ENCODE peak calls at places on chromosome 17, in seven cellular contexts. One of them, this sample, is unnamed.

GRCh38 chr17:62819511-62820221 is 11.6 kb upstream of the MARCHF10 start:
- DNase-seq in dorsolateral prefrontal cortex: no peak
- DNase-seq in sigmoid colon: peak
- DNase-seq in neural crest cell: peak
- DNase-seq in progenitor cell of endocrine pancreas: peak
- DNase-seq in RWPE1: peak
- DNase-seq in cardiac muscle cell: peak
- DNase-seq in this sample: peak

GRCh38 chr17:18996458-18996857 is 8.1 kb downstream of the FAM83G start:
- DNase-seq in dorsolateral prefrontal cortex: no peak
- DNase-seq in sigmoid colon: no peak
- DNase-seq in neural crest cell: no peak
- DNase-seq in progenitor cell of endocrine pancreas: no peak
- DNase-seq in RWPE1: no peak
- DNase-seq in cardiac muscle cell: no peak
- DNase-seq in this sample: no peak

GRCh38 chr17:44345497-44346026 is 460 bp downstream of the GRN start:
- DNase-seq in dorsolateral prefrontal cortex: peak
- DNase-seq in sigmoid colon: no peak
- DNase-seq in neural crest cell: peak
- DNase-seq in progenitor cell of endocrine pancreas: peak
- DNase-seq in RWPE1: no peak
- DNase-seq in cardiac muscle cell: peak
- DNase-seq in this sample: no peak

GRCh38 chr17:72613411-72614292 is 478.8 kb downstream of the SLC39A11 start:
- DNase-seq in dorsolateral prefrontal cortex: no peak
- DNase-seq in sigmoid colon: no peak
- DNase-seq in neural crest cell: no peak
- DNase-seq in progenitor cell of endocrine pancreas: no peak
- DNase-seq in RWPE1: peak
- DNase-seq in cardiac muscle cell: peak
- DNase-seq in this sample: no peak

GRCh38 chr17:39750131-39751015 is 12.6 kb downstream of the GRB7 start:
- DNase-seq in dorsolateral prefrontal cortex: no peak
- DNase-seq in sigmoid colon: peak
- DNase-seq in neural crest cell: no peak
- DNase-seq in progenitor cell of endocrine pancreas: no peak
- DNase-seq in RWPE1: peak
- DNase-seq in cardiac muscle cell: no peak
- DNase-seq in this sample: no peak

GRCh38 chr17:46917516-46917915 is 5.4 kb upstream of the GOSR2 start:
- DNase-seq in dorsolateral prefrontal cortex: no peak
- DNase-seq in sigmoid colon: no peak
- DNase-seq in neural crest cell: no peak
- DNase-seq in progenitor cell of endocrine pancreas: no peak
- DNase-seq in RWPE1: no peak
- DNase-seq in cardiac muscle cell: no peak
- DNase-seq in this sample: no peak

GRCh38 chr17:77666480-77666879 is 292.0 kb upstream of the TNRC6C start:
- DNase-seq in dorsolateral prefrontal cortex: no peak
- DNase-seq in sigmoid colon: no peak
- DNase-seq in neural crest cell: no peak
- DNase-seq in progenitor cell of endocrine pancreas: no peak
- DNase-seq in RWPE1: no peak
- DNase-seq in cardiac muscle cell: no peak
- DNase-seq in this sample: no peak

GRCh38 chr17:2580156-2580555 is 13.3 kb upstream of the PAFAH1B1 start:
- DNase-seq in dorsolateral prefrontal cortex: no peak
- DNase-seq in sigmoid colon: no peak
- DNase-seq in neural crest cell: no peak
- DNase-seq in progenitor cell of endocrine pancreas: no peak
- DNase-seq in RWPE1: no peak
- DNase-seq in cardiac muscle cell: no peak
- DNase-seq in this sample: no peak

GRCh38 chr17:36869856-36870617 is 67.2 kb upstream of the LHX1 start:
- DNase-seq in dorsolateral prefrontal cortex: no peak
- DNase-seq in sigmoid colon: no peak
- DNase-seq in neural crest cell: no peak
- DNase-seq in progenitor cell of endocrine pancreas: no peak
- DNase-seq in RWPE1: no peak
- DNase-seq in cardiac muscle cell: peak
- DNase-seq in this sample: no peak

GRCh38 chr17:71438631-71439146 is 682.1 kb upstream of the SOX9 start:
- DNase-seq in dorsolateral prefrontal cortex: no peak
- DNase-seq in sigmoid colon: no peak
- DNase-seq in neural crest cell: no peak
- DNase-seq in progenitor cell of endocrine pancreas: no peak
- DNase-seq in RWPE1: peak
- DNase-seq in cardiac muscle cell: peak
- DNase-seq in this sample: peak

GRCh38 chr17:48571024-48571818 is 6.9 kb downstream of the HOXB4 start:
- DNase-seq in dorsolateral prefrontal cortex: no peak
- DNase-seq in sigmoid colon: no peak
- DNase-seq in neural crest cell: no peak
- DNase-seq in progenitor cell of endocrine pancreas: no peak
- DNase-seq in RWPE1: no peak
- DNase-seq in cardiac muscle cell: no peak
- DNase-seq in this sample: no peak

GRCh38 chr17:37131064-37131463 is 182.3 kb downstream of the AATF start:
- DNase-seq in dorsolateral prefrontal cortex: no peak
- DNase-seq in sigmoid colon: no peak
- DNase-seq in neural crest cell: no peak
- DNase-seq in progenitor cell of endocrine pancreas: no peak
- DNase-seq in RWPE1: no peak
- DNase-seq in cardiac muscle cell: peak
- DNase-seq in this sample: no peak

GRCh38 chr17:78252111-78252634 is 20.7 kb downstream of the TMEM235 start:
- DNase-seq in dorsolateral prefrontal cortex: no peak
- DNase-seq in sigmoid colon: peak
- DNase-seq in neural crest cell: no peak
- DNase-seq in progenitor cell of endocrine pancreas: no peak
- DNase-seq in RWPE1: no peak
- DNase-seq in cardiac muscle cell: no peak
- DNase-seq in this sample: no peak

GRCh38 chr17:41064301-41064700 is 1.4 kb downstream of the KRTAP2-4 start:
- DNase-seq in dorsolateral prefrontal cortex: no peak
- DNase-seq in sigmoid colon: no peak
- DNase-seq in neural crest cell: no peak
- DNase-seq in progenitor cell of endocrine pancreas: no peak
- DNase-seq in RWPE1: no peak
- DNase-seq in cardiac muscle cell: no peak
- DNase-seq in this sample: no peak

GRCh38 chr17:9977175-9977574 is 72.1 kb upstream of the RCVRN start:
- DNase-seq in dorsolateral prefrontal cortex: no peak
- DNase-seq in sigmoid colon: no peak
- DNase-seq in neural crest cell: no peak
- DNase-seq in progenitor cell of endocrine pancreas: no peak
- DNase-seq in RWPE1: no peak
- DNase-seq in cardiac muscle cell: peak
- DNase-seq in this sample: no peak

GRCh38 chr17:75471207-75471606 is 14.8 kb downstream of the TMEM94 start:
- DNase-seq in dorsolateral prefrontal cortex: no peak
- DNase-seq in sigmoid colon: no peak
- DNase-seq in neural crest cell: no peak
- DNase-seq in progenitor cell of endocrine pancreas: no peak
- DNase-seq in RWPE1: no peak
- DNase-seq in cardiac muscle cell: no peak
- DNase-seq in this sample: no peak

GRCh38 chr17:19753661-19754463 is 5.8 kb upstream of the ALDH3A1 start:
- DNase-seq in dorsolateral prefrontal cortex: peak
- DNase-seq in sigmoid colon: peak
- DNase-seq in neural crest cell: no peak
- DNase-seq in progenitor cell of endocrine pancreas: no peak
- DNase-seq in RWPE1: peak
- DNase-seq in cardiac muscle cell: no peak
- DNase-seq in this sample: no peak

GRCh38 chr17:76208120-76208519 is 32.2 kb downstream of the RNF157 start:
- DNase-seq in dorsolateral prefrontal cortex: no peak
- DNase-seq in sigmoid colon: no peak
- DNase-seq in neural crest cell: no peak
- DNase-seq in progenitor cell of endocrine pancreas: no peak
- DNase-seq in RWPE1: no peak
- DNase-seq in cardiac muscle cell: no peak
- DNase-seq in this sample: no peak

GRCh38 chr17:13067629-13068303 is 49.9 kb upstream of the ELAC2 start:
- DNase-seq in dorsolateral prefrontal cortex: no peak
- DNase-seq in sigmoid colon: no peak
- DNase-seq in neural crest cell: no peak
- DNase-seq in progenitor cell of endocrine pancreas: no peak
- DNase-seq in RWPE1: no peak
- DNase-seq in cardiac muscle cell: no peak
- DNase-seq in this sample: no peak

GRCh38 chr17:34443832-34444469 is 80.9 kb upstream of the CCL1 start:
- DNase-seq in dorsolateral prefrontal cortex: no peak
- DNase-seq in sigmoid colon: no peak
- DNase-seq in neural crest cell: peak
- DNase-seq in progenitor cell of endocrine pancreas: no peak
- DNase-seq in RWPE1: peak
- DNase-seq in cardiac muscle cell: no peak
- DNase-seq in this sample: no peak

GRCh38 chr17:56096026-56096807 is 57.1 kb upstream of the ANKFN1 start:
- DNase-seq in dorsolateral prefrontal cortex: no peak
- DNase-seq in sigmoid colon: no peak
- DNase-seq in neural crest cell: no peak
- DNase-seq in progenitor cell of endocrine pancreas: no peak
- DNase-seq in RWPE1: no peak
- DNase-seq in cardiac muscle cell: no peak
- DNase-seq in this sample: peak

GRCh38 chr17:10879110-10879509 is 41.2 kb upstream of the PIRT start:
- DNase-seq in dorsolateral prefrontal cortex: peak
- DNase-seq in sigmoid colon: no peak
- DNase-seq in neural crest cell: peak
- DNase-seq in progenitor cell of endocrine pancreas: peak
- DNase-seq in RWPE1: no peak
- DNase-seq in cardiac muscle cell: peak
- DNase-seq in this sample: no peak

GRCh38 chr17:39765766-39766165 is 28.0 kb downstream of the GRB7 start:
- DNase-seq in dorsolateral prefrontal cortex: no peak
- DNase-seq in sigmoid colon: no peak
- DNase-seq in neural crest cell: no peak
- DNase-seq in progenitor cell of endocrine pancreas: no peak
- DNase-seq in RWPE1: no peak
- DNase-seq in cardiac muscle cell: no peak
- DNase-seq in this sample: no peak

GRCh38 chr17:82246040-82246364 is 17.2 kb downstream of the SLC16A3 start:
- DNase-seq in dorsolateral prefrontal cortex: no peak
- DNase-seq in sigmoid colon: peak
- DNase-seq in neural crest cell: no peak
- DNase-seq in progenitor cell of endocrine pancreas: no peak
- DNase-seq in RWPE1: no peak
- DNase-seq in cardiac muscle cell: no peak
- DNase-seq in this sample: no peak
- TF ChIP-seq CTCF in dorsolateral prefrontal cortex: no peak
- TF ChIP-seq CTCF in sigmoid colon: no peak
- TF ChIP-seq CTCF in neural crest cell: no peak
- TF ChIP-seq CTCF in progenitor cell of endocrine pancreas: no peak
- TF ChIP-seq CTCF in RWPE1: no peak
- TF ChIP-seq CTCF in cardiac muscle cell: no peak
- TF ChIP-seq CTCF in this sample: no peak

DNA sequence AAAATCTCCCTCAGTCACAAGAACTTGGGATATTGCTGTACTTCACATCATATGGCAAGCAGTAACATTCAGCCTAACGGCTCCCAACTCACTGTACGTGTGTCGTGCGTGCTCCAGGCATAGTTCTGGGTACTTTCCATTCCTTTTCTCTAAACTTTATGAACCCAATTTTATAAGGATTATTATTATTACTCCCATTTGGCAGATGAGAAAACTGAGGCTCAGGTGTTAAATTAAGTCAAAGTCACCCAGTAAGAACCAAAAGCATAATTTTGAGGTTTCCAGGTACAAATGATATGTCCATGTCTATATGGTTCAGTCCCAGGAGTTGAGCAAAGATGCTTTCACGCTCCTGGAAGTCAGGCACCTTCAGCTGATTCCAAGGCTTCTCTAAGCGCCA is 4.8 kb upstream of the C1QBP start:
- DNase-seq in dorsolateral prefrontal cortex: no peak
- DNase-seq in sigmoid colon: no peak
- DNase-seq in neural crest cell: no peak
- DNase-seq in progenitor cell of endocrine pancreas: no peak
- DNase-seq in RWPE1: no peak
- DNase-seq in cardiac muscle cell: no peak
- DNase-seq in this sample: no peak
- TF ChIP-seq CTCF in dorsolateral prefrontal cortex: no peak
- TF ChIP-seq CTCF in sigmoid colon: no peak
- TF ChIP-seq CTCF in neural crest cell: no peak
- TF ChIP-seq CTCF in progenitor cell of endocrine pancreas: no peak
- TF ChIP-seq CTCF in RWPE1: no peak
- TF ChIP-seq CTCF in cardiac muscle cell: no peak
- TF ChIP-seq CTCF in this sample: no peak

DNA sequence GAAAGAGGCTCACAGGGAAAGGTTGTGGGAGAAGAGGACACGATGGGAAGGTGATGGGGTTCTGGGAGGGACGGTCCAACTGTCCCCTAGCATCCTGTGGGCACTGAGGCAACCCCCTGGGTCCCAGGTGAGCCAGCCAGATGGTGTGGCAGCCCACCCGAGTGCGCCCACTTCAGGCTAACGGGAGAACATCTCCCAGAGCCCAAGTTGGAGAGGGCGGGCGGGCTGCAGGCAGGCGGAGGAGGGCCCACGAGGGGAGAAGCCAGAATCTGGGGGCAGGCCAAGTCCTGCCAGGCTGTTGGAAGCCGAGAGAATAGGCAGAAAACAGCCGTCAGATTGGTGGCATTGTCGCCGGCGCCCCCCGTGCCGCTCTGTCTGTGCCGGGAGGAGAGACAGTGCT is 13.8 kb upstream of the ABCC3 start:
- DNase-seq in dorsolateral prefrontal cortex: no peak
- DNase-seq in sigmoid colon: no peak
- DNase-seq in neural crest cell: no peak
- DNase-seq in progenitor cell of endocrine pancreas: no peak
- DNase-seq in RWPE1: no peak
- DNase-seq in cardiac muscle cell: no peak
- DNase-seq in this sample: no peak
- TF ChIP-seq CTCF in dorsolateral prefrontal cortex: peak
- TF ChIP-seq CTCF in sigmoid colon: no peak
- TF ChIP-seq CTCF in neural crest cell: peak
- TF ChIP-seq CTCF in progenitor cell of endocrine pancreas: peak
- TF ChIP-seq CTCF in RWPE1: no peak
- TF ChIP-seq CTCF in cardiac muscle cell: peak
- TF ChIP-seq CTCF in this sample: no peak

DNA sequence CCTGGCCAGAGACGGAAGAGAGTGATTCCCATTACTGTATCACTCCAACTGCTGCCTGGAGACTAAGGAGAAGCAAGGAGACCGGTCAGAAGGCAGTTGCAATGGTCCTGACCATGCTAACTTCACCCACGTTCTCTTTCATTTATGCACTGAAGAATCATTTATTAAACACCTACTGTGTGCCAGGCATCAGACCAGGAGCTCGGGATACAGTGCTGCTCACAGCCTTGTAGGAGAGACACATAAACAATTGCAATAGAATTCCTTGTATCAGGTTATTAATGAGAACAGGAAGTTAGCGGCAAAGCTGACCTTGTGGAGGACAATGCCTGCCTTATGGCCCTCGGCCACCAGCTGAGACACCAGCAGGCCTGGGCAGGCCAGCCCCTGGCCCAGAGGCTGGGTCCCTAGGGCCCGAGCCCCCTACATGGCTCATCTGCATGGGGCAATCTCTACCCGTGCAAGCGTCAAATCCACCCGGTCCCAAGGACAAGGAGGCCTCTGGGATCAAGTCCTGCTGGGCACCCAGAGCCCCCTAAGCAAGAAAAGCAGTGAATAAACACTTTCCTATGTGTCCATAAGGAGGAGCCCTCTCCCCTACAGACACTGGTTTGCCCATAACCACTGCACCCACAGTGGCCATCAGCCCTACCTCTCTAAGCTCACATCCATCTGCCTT is 8.6 kb upstream of the ENPP7 start:
- DNase-seq in dorsolateral prefrontal cortex: no peak
- DNase-seq in sigmoid colon: no peak
- DNase-seq in neural crest cell: no peak
- DNase-seq in progenitor cell of endocrine pancreas: no peak
- DNase-seq in RWPE1: no peak
- DNase-seq in cardiac muscle cell: peak
- DNase-seq in this sample: no peak
- TF ChIP-seq CTCF in dorsolateral prefrontal cortex: no peak
- TF ChIP-seq CTCF in sigmoid colon: no peak
- TF ChIP-seq CTCF in neural crest cell: peak
- TF ChIP-seq CTCF in progenitor cell of endocrine pancreas: peak
- TF ChIP-seq CTCF in RWPE1: no peak
- TF ChIP-seq CTCF in cardiac muscle cell: peak
- TF ChIP-seq CTCF in this sample: no peak